ENCODE peak calls at places on chromosomes 2 and 18, in seven cellular contexts. One of them, this sample, is unnamed.

GRCh38 chr2:176494949-176495353 is 225.7 kb downstream of the MTX2 start:
- DNase-seq in CD8-positive, alpha-beta T cell: no peak
- DNase-seq in colonic mucosa: no peak
- DNase-seq in thoracic aorta: no peak
- DNase-seq in psoas muscle: peak; percentile 63
- DNase-seq in K562: no peak
- DNase-seq in uterus: peak; percentile 67
- DNase-seq in this sample: peak; percentile 76

GRCh38 chr2:11103984-11104793 is 51.1 kb upstream of the SLC66A3 start:
- DNase-seq in CD8-positive, alpha-beta T cell: no peak
- DNase-seq in colonic mucosa: no peak
- DNase-seq in thoracic aorta: no peak
- DNase-seq in psoas muscle: no peak
- DNase-seq in K562: no peak
- DNase-seq in uterus: no peak
- DNase-seq in this sample: no peak

GRCh38 chr2:75960134-75961009 is 249.7 kb upstream of the GCFC2 start:
- DNase-seq in CD8-positive, alpha-beta T cell: no peak
- DNase-seq in colonic mucosa: no peak
- DNase-seq in thoracic aorta: no peak
- DNase-seq in psoas muscle: no peak
- DNase-seq in K562: peak; percentile 15
- DNase-seq in uterus: no peak
- DNase-seq in this sample: no peak

GRCh38 chr2:121877366-121877765 is 121.9 kb downstream of the TSN start:
- DNase-seq in CD8-positive, alpha-beta T cell: no peak
- DNase-seq in colonic mucosa: no peak
- DNase-seq in thoracic aorta: no peak
- DNase-seq in psoas muscle: no peak
- DNase-seq in K562: no peak
- DNase-seq in uterus: no peak
- DNase-seq in this sample: no peak

GRCh38 chr2:74917702-74918619 is 40.5 kb upstream of the POLE4 start:
- DNase-seq in CD8-positive, alpha-beta T cell: no peak
- DNase-seq in colonic mucosa: no peak
- DNase-seq in thoracic aorta: no peak
- DNase-seq in psoas muscle: no peak
- DNase-seq in K562: no peak
- DNase-seq in uterus: no peak
- DNase-seq in this sample: no peak

GRCh38 chr2:32009479-32010256 is 1.1 kb downstream of the MEMO1 start:
- DNase-seq in CD8-positive, alpha-beta T cell: peak; percentile 29
- DNase-seq in colonic mucosa: peak; percentile 41
- DNase-seq in thoracic aorta: no peak
- DNase-seq in psoas muscle: peak; percentile 40
- DNase-seq in K562: peak; percentile 67
- DNase-seq in uterus: peak; percentile 20
- DNase-seq in this sample: peak; percentile 68

GRCh38 chr2:47083886-47084682 is 71.0 kb downstream of the STPG4 start:
- DNase-seq in CD8-positive, alpha-beta T cell: no peak
- DNase-seq in colonic mucosa: no peak
- DNase-seq in thoracic aorta: no peak
- DNase-seq in psoas muscle: no peak
- DNase-seq in K562: no peak
- DNase-seq in uterus: peak; percentile 53
- DNase-seq in this sample: no peak

GRCh38 chr2:42300527-42300926 is 60.5 kb downstream of the COX7A2L start:
- DNase-seq in CD8-positive, alpha-beta T cell: no peak
- DNase-seq in colonic mucosa: no peak
- DNase-seq in thoracic aorta: no peak
- DNase-seq in psoas muscle: no peak
- DNase-seq in K562: no peak
- DNase-seq in uterus: no peak
- DNase-seq in this sample: no peak

GRCh38 chr2:147033046-147033445 is 811.8 kb upstream of the ACVR2A start:
- DNase-seq in CD8-positive, alpha-beta T cell: no peak
- DNase-seq in colonic mucosa: no peak
- DNase-seq in thoracic aorta: no peak
- DNase-seq in psoas muscle: no peak
- DNase-seq in K562: no peak
- DNase-seq in uterus: no peak
- DNase-seq in this sample: no peak

GRCh38 chr2:43105586-43106562 is 120.5 kb downstream of the ZFP36L2 start:
- DNase-seq in CD8-positive, alpha-beta T cell: no peak
- DNase-seq in colonic mucosa: peak; percentile 67
- DNase-seq in thoracic aorta: no peak
- DNase-seq in psoas muscle: peak; percentile 51
- DNase-seq in K562: peak; percentile 77
- DNase-seq in uterus: peak; percentile 57
- DNase-seq in this sample: no peak

GRCh38 chr18:3281456-3282400 is 19.8 kb downstream of the MYL12B start:
- DNase-seq in CD8-positive, alpha-beta T cell: no peak
- DNase-seq in colonic mucosa: no peak
- DNase-seq in thoracic aorta: no peak
- DNase-seq in psoas muscle: no peak
- DNase-seq in K562: peak; percentile 67
- DNase-seq in uterus: no peak
- DNase-seq in this sample: no peak

GRCh38 chr2:208256192-208256782 is 1.4 kb upstream of the IDH1 start:
- DNase-seq in CD8-positive, alpha-beta T cell: no peak
- DNase-seq in colonic mucosa: no peak
- DNase-seq in thoracic aorta: no peak
- DNase-seq in psoas muscle: no peak
- DNase-seq in K562: no peak
- DNase-seq in uterus: no peak
- DNase-seq in this sample: no peak

GRCh38 chr18:64791211-64791610 is 642.3 kb upstream of the LINC00305 start:
- DNase-seq in CD8-positive, alpha-beta T cell: no peak
- DNase-seq in colonic mucosa: no peak
- DNase-seq in thoracic aorta: no peak
- DNase-seq in psoas muscle: no peak
- DNase-seq in K562: no peak
- DNase-seq in uterus: no peak
- DNase-seq in this sample: no peak

GRCh38 chr2:174563530-174564282 is 33.9 kb downstream of the WIPF1 start:
- DNase-seq in CD8-positive, alpha-beta T cell: no peak
- DNase-seq in colonic mucosa: no peak
- DNase-seq in thoracic aorta: no peak
- DNase-seq in psoas muscle: no peak
- DNase-seq in K562: no peak
- DNase-seq in uterus: no peak
- DNase-seq in this sample: no peak

GRCh38 chr2:81181845-81182244 is 877.3 kb upstream of the LRRTM1 start:
- DNase-seq in CD8-positive, alpha-beta T cell: no peak
- DNase-seq in colonic mucosa: no peak
- DNase-seq in thoracic aorta: no peak
- DNase-seq in psoas muscle: no peak
- DNase-seq in K562: no peak
- DNase-seq in uterus: no peak
- DNase-seq in this sample: no peak

GRCh38 chr2:209102319-209102718 is 321.5 kb upstream of the MAP2 start:
- DNase-seq in CD8-positive, alpha-beta T cell: no peak
- DNase-seq in colonic mucosa: no peak
- DNase-seq in thoracic aorta: no peak
- DNase-seq in psoas muscle: no peak
- DNase-seq in K562: no peak
- DNase-seq in uterus: no peak
- DNase-seq in this sample: no peak

GRCh38 chr18:34709104-34709503 is 994 bp upstream of the DTNA start:
- DNase-seq in CD8-positive, alpha-beta T cell: no peak
- DNase-seq in colonic mucosa: no peak
- DNase-seq in thoracic aorta: no peak
- DNase-seq in psoas muscle: peak; percentile 27
- DNase-seq in K562: no peak
- DNase-seq in uterus: peak; percentile 74
- DNase-seq in this sample: peak; percentile 65

GRCh38 chr2:10895231-10895630 is 16.5 kb upstream of the KCNF1 start:
- DNase-seq in CD8-positive, alpha-beta T cell: no peak
- DNase-seq in colonic mucosa: no peak
- DNase-seq in thoracic aorta: no peak
- DNase-seq in psoas muscle: no peak
- DNase-seq in K562: no peak
- DNase-seq in uterus: no peak
- DNase-seq in this sample: no peak

GRCh38 chr2:188969236-188970032 is 4.7 kb upstream of the COL3A1 start:
- DNase-seq in CD8-positive, alpha-beta T cell: no peak
- DNase-seq in colonic mucosa: no peak
- DNase-seq in thoracic aorta: no peak
- DNase-seq in psoas muscle: no peak
- DNase-seq in K562: no peak
- DNase-seq in uterus: no peak
- DNase-seq in this sample: no peak

GRCh38 chr18:49022311-49023280 is 71.8 kb upstream of the SMAD7 start:
- DNase-seq in CD8-positive, alpha-beta T cell: no peak
- DNase-seq in colonic mucosa: peak; percentile 16
- DNase-seq in thoracic aorta: no peak
- DNase-seq in psoas muscle: no peak
- DNase-seq in K562: no peak
- DNase-seq in uterus: no peak
- DNase-seq in this sample: no peak

GRCh38 chr18:49446481-49446880 is 14.0 kb downstream of the DYM start:
- DNase-seq in CD8-positive, alpha-beta T cell: no peak
- DNase-seq in colonic mucosa: no peak
- DNase-seq in thoracic aorta: no peak
- DNase-seq in psoas muscle: no peak
- DNase-seq in K562: no peak
- DNase-seq in uterus: no peak
- DNase-seq in this sample: no peak

DNA sequence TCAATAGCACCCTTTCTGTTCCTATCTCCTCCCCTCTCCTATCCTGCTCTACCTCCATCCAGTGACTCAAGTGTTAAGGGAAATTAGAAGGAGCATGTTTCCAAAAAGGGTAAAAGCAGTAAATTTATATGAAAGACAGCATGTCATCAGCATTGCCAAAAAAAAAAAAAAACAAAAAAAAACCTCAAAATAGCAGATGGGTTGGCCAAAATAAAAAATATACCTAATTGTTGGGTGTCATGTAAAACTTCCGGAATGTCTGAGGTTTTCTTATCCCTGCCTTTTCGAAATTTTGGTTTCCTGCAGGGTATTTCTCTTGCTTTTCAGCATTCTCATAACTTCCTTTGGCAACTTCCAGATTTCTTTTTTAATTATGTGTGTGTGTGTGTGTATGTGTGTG is 241.6 kb upstream of the FN1 start:
- DNase-seq in CD8-positive, alpha-beta T cell: no peak
- DNase-seq in colonic mucosa: no peak
- DNase-seq in thoracic aorta: no peak
- DNase-seq in psoas muscle: no peak
- DNase-seq in K562: no peak
- DNase-seq in uterus: no peak
- DNase-seq in this sample: no peak
- H3K36me3 ChIP-seq in CD8-positive, alpha-beta T cell: no peaks in the 10 kb centered on the region
- H3K36me3 ChIP-seq in colonic mucosa: no peaks in the 10 kb centered on the region
- H3K36me3 ChIP-seq in thoracic aorta: no peaks in the 10 kb centered on the region
- H3K36me3 ChIP-seq in psoas muscle: no peaks in the 10 kb centered on the region
- H3K36me3 ChIP-seq in K562: no peaks in the 10 kb centered on the region
- H3K36me3 ChIP-seq in uterus: no peaks in the 10 kb centered on the region
- H3K36me3 ChIP-seq in this sample: no peaks in the 10 kb centered on the region

DNA sequence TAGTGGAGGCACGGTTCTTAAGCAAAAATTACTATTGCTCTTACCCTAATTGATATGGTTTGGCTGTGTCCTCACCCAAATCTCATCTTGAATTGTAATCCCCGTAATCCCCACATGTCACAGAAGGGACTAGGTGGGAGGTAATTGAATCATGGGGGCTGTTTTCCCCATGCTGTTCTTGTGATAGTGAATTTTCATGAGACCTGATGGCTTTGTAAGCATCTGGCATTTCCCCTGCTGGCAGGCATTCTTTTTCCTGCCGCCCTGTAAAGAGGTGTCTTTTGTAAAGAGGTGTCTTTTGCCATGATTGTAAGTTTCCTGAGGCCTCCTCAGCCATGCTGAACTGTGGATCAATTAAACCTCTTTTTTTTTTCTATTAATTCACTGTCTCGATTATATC is 1691.8 kb upstream of the SLC39A10 start:
- DNase-seq in CD8-positive, alpha-beta T cell: no peak
- DNase-seq in colonic mucosa: no peak
- DNase-seq in thoracic aorta: no peak
- DNase-seq in psoas muscle: no peak
- DNase-seq in K562: no peak
- DNase-seq in uterus: no peak
- DNase-seq in this sample: no peak
- H3K27ac ChIP-seq in CD8-positive, alpha-beta T cell: no peak overlapping the region
- H3K27ac ChIP-seq in colonic mucosa: no peak overlapping the region
- H3K27ac ChIP-seq in thoracic aorta: no peak overlapping the region
- H3K27ac ChIP-seq in psoas muscle: no peak overlapping the region
- H3K27ac ChIP-seq in K562: no peak overlapping the region
- H3K27ac ChIP-seq in uterus: no peak overlapping the region
- H3K27ac ChIP-seq in this sample: no peak overlapping the region

GRCh38 chr2:219384083-219384713 is 3.5 kb downstream of the DNPEP start:
- DNase-seq in CD8-positive, alpha-beta T cell: no peak
- DNase-seq in colonic mucosa: no peak
- DNase-seq in thoracic aorta: no peak
- DNase-seq in psoas muscle: no peak
- DNase-seq in K562: no peak
- DNase-seq in uterus: no peak
- DNase-seq in this sample: no peak
- H3K27me3 ChIP-seq in CD8-positive, alpha-beta T cell: no peaks in the 10 kb centered on the region
- H3K27me3 ChIP-seq in colonic mucosa: no peaks in the 10 kb centered on the region
- H3K27me3 ChIP-seq in thoracic aorta: no peaks in the 10 kb centered on the region
- H3K27me3 ChIP-seq in psoas muscle: no peaks in the 10 kb centered on the region
- H3K27me3 ChIP-seq in K562: no peaks in the 10 kb centered on the region
- H3K27me3 ChIP-seq in uterus: no peaks in the 10 kb centered on the region
- H3K27me3 ChIP-seq in this sample: no peaks in the 10 kb centered on the region

GRCh38 chr2:152678808-152679207 is 38.5 kb downstream of the PRPF40A start:
- DNase-seq in CD8-positive, alpha-beta T cell: no peak
- DNase-seq in colonic mucosa: no peak
- DNase-seq in thoracic aorta: no peak
- DNase-seq in psoas muscle: no peak
- DNase-seq in K562: no peak
- DNase-seq in uterus: no peak
- DNase-seq in this sample: no peak
- H3K36me3 ChIP-seq in CD8-positive, alpha-beta T cell: peaks cover 23% of the 10 kb centered on the region
- H3K36me3 ChIP-seq in colonic mucosa: peaks cover 12% of the 10 kb centered on the region
- H3K36me3 ChIP-seq in thoracic aorta: peaks cover 32% of the 10 kb centered on the region
- H3K36me3 ChIP-seq in psoas muscle: peaks cover 76% of the 10 kb centered on the region
- H3K36me3 ChIP-seq in K562: peaks cover 97% of the 10 kb centered on the region
- H3K36me3 ChIP-seq in uterus: no peaks in the 10 kb centered on the region
- H3K36me3 ChIP-seq in this sample: peaks cover 42% of the 10 kb centered on the region

DNA sequence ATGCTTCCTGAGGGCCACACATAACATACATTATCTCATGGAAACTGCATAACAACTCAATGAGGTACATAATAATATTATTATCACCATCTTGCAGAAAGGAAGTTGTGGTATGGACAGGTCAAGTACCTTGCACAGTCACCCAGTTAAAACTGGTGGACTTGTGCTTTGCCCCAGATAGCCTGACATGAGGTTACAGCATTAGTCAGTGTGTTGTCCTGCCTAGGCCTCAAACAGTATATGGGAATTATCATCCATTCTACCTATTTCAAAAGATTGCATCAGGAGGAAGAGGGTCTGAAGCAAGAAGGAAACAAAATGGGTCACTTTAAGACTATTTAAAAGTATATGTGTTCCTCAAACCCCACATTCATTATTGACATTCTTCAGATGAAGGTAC is 5.4 kb upstream of the ANTXR1 start:
- DNase-seq in CD8-positive, alpha-beta T cell: no peak
- DNase-seq in colonic mucosa: no peak
- DNase-seq in thoracic aorta: no peak
- DNase-seq in psoas muscle: no peak
- DNase-seq in K562: no peak
- DNase-seq in uterus: no peak
- DNase-seq in this sample: no peak
- H3K27ac ChIP-seq in CD8-positive, alpha-beta T cell: no peak overlapping the region
- H3K27ac ChIP-seq in colonic mucosa: no peak overlapping the region
- H3K27ac ChIP-seq in thoracic aorta: no peak overlapping the region
- H3K27ac ChIP-seq in psoas muscle: no peak overlapping the region
- H3K27ac ChIP-seq in K562: no peak overlapping the region
- H3K27ac ChIP-seq in uterus: no peak overlapping the region
- H3K27ac ChIP-seq in this sample: no peak overlapping the region

GRCh38 chr2:29900971-29901633 is 20.3 kb downstream of the ALK start:
- DNase-seq in CD8-positive, alpha-beta T cell: no peak
- DNase-seq in colonic mucosa: no peak
- DNase-seq in thoracic aorta: no peak
- DNase-seq in psoas muscle: no peak
- DNase-seq in K562: no peak
- DNase-seq in uterus: no peak
- DNase-seq in this sample: no peak
- H3K27me3 ChIP-seq in CD8-positive, alpha-beta T cell: no peaks in the 10 kb centered on the region
- H3K27me3 ChIP-seq in colonic mucosa: no peaks in the 10 kb centered on the region
- H3K27me3 ChIP-seq in thoracic aorta: no peaks in the 10 kb centered on the region
- H3K27me3 ChIP-seq in psoas muscle: peaks cover 22% of the 10 kb centered on the region
- H3K27me3 ChIP-seq in K562: no peaks in the 10 kb centered on the region
- H3K27me3 ChIP-seq in uterus: no peaks in the 10 kb centered on the region
- H3K27me3 ChIP-seq in this sample: no peaks in the 10 kb centered on the region